ENCODE peak calls at places on chromosomes 12 and 14, in six cellular contexts. D is T-helper 9 cell; M is stimulated activated CD4-positive, alpha-beta T cell treated with anti-CD3 and anti-CD28 coated beads, Interleukin-4, amount 100 ng/mL, for 4 hours; J is NCI-H82; T is ureter; S is T-cell. W is an unnamed sample.

GRCh38 chr12:75715323-75715644 is 203.9 kb upstream of the KRR1 start:
- DNase-seq in S (no peak), M (no peak), J (no peak), D (no peak), T (no peak), W (no peak)

GRCh38 chr12:57740656-57741412 is 2.3 kb upstream of the AGAP2 start:
- DNase-seq in J (no peak), M (peak; percentile 79), D (peak; percentile 71), T (no peak), S (peak; percentile 80), W (no peak)

GRCh38 chr14:79225815-79226214 is 985.5 kb downstream of the DIO2 start:
- DNase-seq in S (no peak), J (peak; percentile 77), T (no peak), M (no peak), D (no peak), W (no peak)

GRCh38 chr12:106205208-106206069 is 42.4 kb downstream of the CKAP4 start:
- DNase-seq in J (peak; percentile 39), M (no peak), D (no peak), T (no peak), S (no peak), W (no peak)

GRCh38 chr14:67158559-67158958 is 30.7 kb upstream of the GARIN2 start:
- DNase-seq in D (no peak), T (no peak), J (no peak), S (no peak), M (no peak), W (no peak)

GRCh38 chr14:25009891-25010290 is 40.1 kb downstream of the STXBP6 start:
- DNase-seq in T (no peak), S (no peak), D (no peak), J (no peak), M (no peak), W (no peak)

GRCh38 chr12:48977290-48978281 is 536 bp upstream of the WNT1 start:
- DNase-seq in J (peak; percentile 79), S (peak; percentile 70), D (peak; percentile 88), M (peak; percentile 71), T (no peak), W (no peak)

GRCh38 chr14:62206456-62206855 is 444.2 kb downstream of the SNAPC1 start:
- DNase-seq in T (no peak), D (no peak), S (no peak), J (no peak), M (no peak), W (no peak)

GRCh38 chr14:91219505-91220389 is 24.8 kb downstream of the GPR68 start:
- DNase-seq in S (no peak), T (no peak), J (no peak), D (no peak), M (no peak), W (no peak)

GRCh38 chr14:35818346-35819115 is 7.6 kb upstream of the BRMS1L start:
- DNase-seq in S (no peak), M (no peak), J (peak; percentile 62), T (no peak), D (no peak), W (no peak)

GRCh38 chr12:10891937-10892336 is 7.9 kb upstream of the PRH1 start:
- DNase-seq in M (no peak), D (no peak), S (no peak), T (no peak), J (no peak), W (no peak)

GRCh38 chr12:99059824-99060526 is 414.9 kb downstream of the APAF1 start:
- DNase-seq in M (no peak), S (no peak), J (peak; percentile 72), T (no peak), D (no peak), W (no peak)

GRCh38 chr14:73007835-73008234 is 19.1 kb downstream of the ZFYVE1 start:
- DNase-seq in J (no peak), T (no peak), D (no peak), S (no peak), M (no peak), W (no peak)

GRCh38 chr12:66066071-66066928 is 64.2 kb downstream of the LLPH start:
- DNase-seq in J (peak; percentile 70), D (no peak), M (no peak), S (no peak), T (no peak), W (no peak)

GRCh38 chr12:82383930-82384513 is 25.7 kb downstream of the METTL25 start:
- DNase-seq in D (no peak), J (peak; percentile 41), T (no peak), S (no peak), M (no peak), W (no peak)

GRCh38 chr12:52645982-52646381 is 6.0 kb downstream of the KRT2 start:
- DNase-seq in T (no peak), D (no peak), J (no peak), M (no peak), S (no peak), W (peak; percentile 60)

GRCh38 chr14:99378782-99379214 is 101.9 kb downstream of the SETD3 start:
- DNase-seq in D (no peak), S (no peak), T (no peak), J (no peak), M (no peak), W (no peak)

GRCh38 chr12:49777800-49778748 is 36.7 kb downstream of the TMBIM6 start:
- DNase-seq in D (peak; percentile 69), J (peak; percentile 71), S (peak; percentile 59), M (peak; percentile 70), T (no peak), W (no peak)

GRCh38 chr12:39011161-39011560 is 105.8 kb upstream of the CPNE8 start:
- DNase-seq in J (no peak), M (no peak), T (no peak), D (no peak), S (no peak), W (no peak)

GRCh38 chr12:58455146-58455545 is 465.2 kb downstream of the LRIG3 start:
- DNase-seq in D (no peak), J (no peak), M (no peak), T (no peak), S (no peak), W (no peak)

GRCh38 chr14:103657466-103657865 is 28.5 kb downstream of the KLC1 start:
- DNase-seq in T (no peak), M (no peak), J (no peak), S (no peak), D (no peak), W (no peak)

GRCh38 chr12:64895541-64895940 is 71.1 kb downstream of the TBC1D30 start:
- DNase-seq in M (no peak), J (no peak), S (no peak), D (no peak), T (no peak), W (no peak)